ENCODE peak calls at places on chromosome 19, in five cellular contexts. One of them, this sample, is unnamed.

GRCh38 chr19:17052439-17052838 is 22.8 kb downstream of the HAUS8 start:
- DNase-seq in cerebellar nuclear complex: no peak
- DNase-seq in effector CD4-positive, alpha-beta T cell: no peak
- DNase-seq in NCI-H1436 treated with DMSO at 0.1 percent for 48 hours: no peak
- DNase-seq in NCI-H1092: no peak
- DNase-seq in this sample: no peak

GRCh38 chr19:10167459-10167858 is 27.3 kb downstream of the DNMT1 start:
- DNase-seq in NCI-H1092: no peak
- DNase-seq in effector CD4-positive, alpha-beta T cell: no peak
- DNase-seq in cerebellar nuclear complex: no peak
- DNase-seq in NCI-H1436 treated with DMSO at 0.1 percent for 48 hours: no peak
- DNase-seq in this sample: no peak

GRCh38 chr19:21439372-21439771 is 42.4 kb downstream of the ZNF493 start:
- DNase-seq in effector CD4-positive, alpha-beta T cell: no peak
- DNase-seq in NCI-H1092: no peak
- DNase-seq in NCI-H1436 treated with DMSO at 0.1 percent for 48 hours: no peak
- DNase-seq in cerebellar nuclear complex: no peak
- DNase-seq in this sample: no peak

GRCh38 chr19:10780368-10780767 is 55.6 kb downstream of the TMED1 start:
- DNase-seq in NCI-H1436 treated with DMSO at 0.1 percent for 48 hours: no peak
- DNase-seq in cerebellar nuclear complex: no peak
- DNase-seq in NCI-H1092: no peak
- DNase-seq in effector CD4-positive, alpha-beta T cell: no peak
- DNase-seq in this sample: no peak

GRCh38 chr19:58003153-58003828 is 671 bp upstream of the ZNF606 start:
- DNase-seq in effector CD4-positive, alpha-beta T cell: no peak
- DNase-seq in NCI-H1092: no peak
- DNase-seq in NCI-H1436 treated with DMSO at 0.1 percent for 48 hours: no peak
- DNase-seq in cerebellar nuclear complex: no peak
- DNase-seq in this sample: no peak

GRCh38 chr19:44891016-44891882 is at the start of gene TOMM40:
- DNase-seq in cerebellar nuclear complex: peak
- DNase-seq in effector CD4-positive, alpha-beta T cell: no peak
- DNase-seq in NCI-H1436 treated with DMSO at 0.1 percent for 48 hours: peak
- DNase-seq in NCI-H1092: peak
- DNase-seq in this sample: no peak

GRCh38 chr19:44476559-44477408 is 23.5 kb downstream of the ZNF180 start:
- DNase-seq in NCI-H1436 treated with DMSO at 0.1 percent for 48 hours: no peak
- DNase-seq in effector CD4-positive, alpha-beta T cell: no peak
- DNase-seq in NCI-H1092: no peak
- DNase-seq in cerebellar nuclear complex: no peak
- DNase-seq in this sample: no peak

GRCh38 chr19:41386442-41386841 is 10.1 kb downstream of the TMEM91 start:
- DNase-seq in cerebellar nuclear complex: no peak
- DNase-seq in effector CD4-positive, alpha-beta T cell: no peak
- DNase-seq in NCI-H1436 treated with DMSO at 0.1 percent for 48 hours: no peak
- DNase-seq in NCI-H1092: no peak
- DNase-seq in this sample: no peak

GRCh38 chr19:48966541-48967345 is 1.6 kb downstream of the FTL start:
- DNase-seq in NCI-H1092: no peak
- DNase-seq in cerebellar nuclear complex: no peak
- DNase-seq in NCI-H1436 treated with DMSO at 0.1 percent for 48 hours: no peak
- DNase-seq in effector CD4-positive, alpha-beta T cell: no peak
- DNase-seq in this sample: no peak

GRCh38 chr19:40418040-40418439 is 4.9 kb upstream of the PRX start:
- DNase-seq in effector CD4-positive, alpha-beta T cell: no peak
- DNase-seq in cerebellar nuclear complex: no peak
- DNase-seq in NCI-H1436 treated with DMSO at 0.1 percent for 48 hours: no peak
- DNase-seq in NCI-H1092: no peak
- DNase-seq in this sample: no peak

GRCh38 chr19:4802711-4803110 is 11.2 kb downstream of the FEM1A start:
- DNase-seq in NCI-H1092: no peak
- DNase-seq in NCI-H1436 treated with DMSO at 0.1 percent for 48 hours: no peak
- DNase-seq in effector CD4-positive, alpha-beta T cell: no peak
- DNase-seq in cerebellar nuclear complex: no peak
- DNase-seq in this sample: no peak

GRCh38 chr19:13689050-13689449 is 75.3 kb upstream of the MRI1 start:
- DNase-seq in effector CD4-positive, alpha-beta T cell: no peak
- DNase-seq in cerebellar nuclear complex: no peak
- DNase-seq in NCI-H1092: no peak
- DNase-seq in NCI-H1436 treated with DMSO at 0.1 percent for 48 hours: no peak
- DNase-seq in this sample: no peak

GRCh38 chr19:37127999-37128820 is 44.3 kb downstream of the ZNF585A start:
- DNase-seq in NCI-H1436 treated with DMSO at 0.1 percent for 48 hours: no peak
- DNase-seq in effector CD4-positive, alpha-beta T cell: no peak
- DNase-seq in cerebellar nuclear complex: no peak
- DNase-seq in NCI-H1092: no peak
- DNase-seq in this sample: no peak

GRCh38 chr19:48292798-48293197 is 22.9 kb downstream of the ZNF114 start:
- DNase-seq in NCI-H1092: no peak
- DNase-seq in effector CD4-positive, alpha-beta T cell: no peak
- DNase-seq in cerebellar nuclear complex: no peak
- DNase-seq in NCI-H1436 treated with DMSO at 0.1 percent for 48 hours: no peak
- DNase-seq in this sample: no peak

GRCh38 chr19:19554074-19555023 is 16.3 kb downstream of the CILP2 start:
- DNase-seq in NCI-H1436 treated with DMSO at 0.1 percent for 48 hours: no peak
- DNase-seq in NCI-H1092: no peak
- DNase-seq in cerebellar nuclear complex: no peak
- DNase-seq in effector CD4-positive, alpha-beta T cell: peak
- DNase-seq in this sample: no peak

GRCh38 chr19:29084266-29084665 is 128.7 kb downstream of the UQCRFS1 start:
- DNase-seq in NCI-H1436 treated with DMSO at 0.1 percent for 48 hours: no peak
- DNase-seq in cerebellar nuclear complex: no peak
- DNase-seq in effector CD4-positive, alpha-beta T cell: no peak
- DNase-seq in NCI-H1092: no peak
- DNase-seq in this sample: no peak

GRCh38 chr19:55161571-55162322 is 4.2 kb upstream of the TNNI3 start:
- DNase-seq in cerebellar nuclear complex: no peak
- DNase-seq in NCI-H1092: no peak
- DNase-seq in effector CD4-positive, alpha-beta T cell: no peak
- DNase-seq in NCI-H1436 treated with DMSO at 0.1 percent for 48 hours: no peak
- DNase-seq in this sample: no peak

GRCh38 chr19:49129238-49129583 is 9.9 kb downstream of the PPFIA3 start:
- DNase-seq in NCI-H1092: no peak
- DNase-seq in effector CD4-positive, alpha-beta T cell: no peak
- DNase-seq in cerebellar nuclear complex: no peak
- DNase-seq in NCI-H1436 treated with DMSO at 0.1 percent for 48 hours: no peak
- DNase-seq in this sample: no peak

GRCh38 chr19:21101511-21102242 is 19.7 kb downstream of the ZNF714 start:
- DNase-seq in NCI-H1092: no peak
- DNase-seq in NCI-H1436 treated with DMSO at 0.1 percent for 48 hours: no peak
- DNase-seq in effector CD4-positive, alpha-beta T cell: no peak
- DNase-seq in cerebellar nuclear complex: no peak
- DNase-seq in this sample: no peak

GRCh38 chr19:13329766-13330165 is 176.5 kb downstream of the CACNA1A start:
- DNase-seq in NCI-H1436 treated with DMSO at 0.1 percent for 48 hours: no peak
- DNase-seq in effector CD4-positive, alpha-beta T cell: no peak
- DNase-seq in cerebellar nuclear complex: no peak
- DNase-seq in NCI-H1092: no peak
- DNase-seq in this sample: no peak

GRCh38 chr19:34217952-34218817 is 36.2 kb upstream of the GARRE1 start:
- DNase-seq in cerebellar nuclear complex: no peak
- DNase-seq in NCI-H1436 treated with DMSO at 0.1 percent for 48 hours: peak
- DNase-seq in effector CD4-positive, alpha-beta T cell: peak
- DNase-seq in NCI-H1092: peak
- DNase-seq in this sample: no peak

GRCh38 chr19:45815501-45816216 is 551 bp upstream of the RSPH6A start:
- DNase-seq in cerebellar nuclear complex: no peak
- DNase-seq in NCI-H1092: no peak
- DNase-seq in NCI-H1436 treated with DMSO at 0.1 percent for 48 hours: no peak
- DNase-seq in effector CD4-positive, alpha-beta T cell: no peak
- DNase-seq in this sample: no peak

GRCh38 chr19:4505570-4506448 is 12.5 kb downstream of the PLIN4 start:
- DNase-seq in effector CD4-positive, alpha-beta T cell: no peak
- DNase-seq in NCI-H1092: no peak
- DNase-seq in cerebellar nuclear complex: no peak
- DNase-seq in NCI-H1436 treated with DMSO at 0.1 percent for 48 hours: no peak
- DNase-seq in this sample: no peak

GRCh38 chr19:55303477-55303876 is 19.7 kb downstream of the BRSK1 start:
- DNase-seq in effector CD4-positive, alpha-beta T cell: no peak
- DNase-seq in NCI-H1436 treated with DMSO at 0.1 percent for 48 hours: no peak
- DNase-seq in NCI-H1092: no peak
- DNase-seq in cerebellar nuclear complex: no peak
- DNase-seq in this sample: no peak

GRCh38 chr19:41702208-41702651 is 6.2 kb upstream of the CEACAM5 start:
- DNase-seq in effector CD4-positive, alpha-beta T cell: no peak
- DNase-seq in NCI-H1436 treated with DMSO at 0.1 percent for 48 hours: no peak
- DNase-seq in cerebellar nuclear complex: no peak
- DNase-seq in NCI-H1092: no peak
- DNase-seq in this sample: no peak

GRCh38 chr19:6761053-6761676 is 6.1 kb downstream of the SH2D3A start:
- DNase-seq in cerebellar nuclear complex: no peak
- DNase-seq in NCI-H1092: no peak
- DNase-seq in effector CD4-positive, alpha-beta T cell: no peak
- DNase-seq in NCI-H1436 treated with DMSO at 0.1 percent for 48 hours: no peak
- DNase-seq in this sample: no peak

GRCh38 chr19:45097776-45098520 is 5.0 kb downstream of the PPP1R37 start:
- DNase-seq in NCI-H1436 treated with DMSO at 0.1 percent for 48 hours: no peak
- DNase-seq in NCI-H1092: no peak
- DNase-seq in effector CD4-positive, alpha-beta T cell: no peak
- DNase-seq in cerebellar nuclear complex: no peak
- DNase-seq in this sample: no peak

GRCh38 chr19:54477650-54478049 is 4.6 kb upstream of the CDC42EP5 start:
- DNase-seq in NCI-H1092: no peak
- DNase-seq in NCI-H1436 treated with DMSO at 0.1 percent for 48 hours: no peak
- DNase-seq in effector CD4-positive, alpha-beta T cell: no peak
- DNase-seq in cerebellar nuclear complex: no peak
- DNase-seq in this sample: no peak

GRCh38 chr19:7211191-7211988 is 82.8 kb downstream of the INSR start:
- DNase-seq in effector CD4-positive, alpha-beta T cell: no peak
- DNase-seq in NCI-H1092: no peak
- DNase-seq in cerebellar nuclear complex: no peak
- DNase-seq in NCI-H1436 treated with DMSO at 0.1 percent for 48 hours: no peak
- DNase-seq in this sample: no peak

GRCh38 chr19:14118165-14119051 is 846 bp upstream of the PRKACA start:
- DNase-seq in NCI-H1436 treated with DMSO at 0.1 percent for 48 hours: no peak
- DNase-seq in cerebellar nuclear complex: no peak
- DNase-seq in effector CD4-positive, alpha-beta T cell: peak
- DNase-seq in NCI-H1092: peak
- DNase-seq in this sample: no peak

GRCh38 chr19:12947702-12948596 is 2.3 kb downstream of the RAD23A start:
- DNase-seq in cerebellar nuclear complex: no peak
- DNase-seq in effector CD4-positive, alpha-beta T cell: no peak
- DNase-seq in NCI-H1092: no peak
- DNase-seq in NCI-H1436 treated with DMSO at 0.1 percent for 48 hours: no peak
- DNase-seq in this sample: no peak

GRCh38 chr19:33720691-33721682 is 75.7 kb upstream of the KCTD15 start:
- DNase-seq in NCI-H1092: no peak
- DNase-seq in effector CD4-positive, alpha-beta T cell: no peak
- DNase-seq in cerebellar nuclear complex: no peak
- DNase-seq in NCI-H1436 treated with DMSO at 0.1 percent for 48 hours: no peak
- DNase-seq in this sample: no peak

GRCh38 chr19:13208131-13208963 is 58.1 kb downstream of the IER2 start:
- DNase-seq in cerebellar nuclear complex: no peak
- DNase-seq in NCI-H1436 treated with DMSO at 0.1 percent for 48 hours: no peak
- DNase-seq in NCI-H1092: no peak
- DNase-seq in effector CD4-positive, alpha-beta T cell: peak
- DNase-seq in this sample: no peak

GRCh38 chr19:55156202-55157063 is 1.1 kb downstream of the TNNI3 start:
- DNase-seq in effector CD4-positive, alpha-beta T cell: no peak
- DNase-seq in cerebellar nuclear complex: no peak
- DNase-seq in NCI-H1436 treated with DMSO at 0.1 percent for 48 hours: peak
- DNase-seq in NCI-H1092: peak
- DNase-seq in this sample: no peak

GRCh38 chr19:14059652-14060155 is 2.2 kb downstream of the PALM3 start:
- DNase-seq in NCI-H1092: no peak
- DNase-seq in effector CD4-positive, alpha-beta T cell: no peak
- DNase-seq in cerebellar nuclear complex: no peak
- DNase-seq in NCI-H1436 treated with DMSO at 0.1 percent for 48 hours: no peak
- DNase-seq in this sample: no peak

GRCh38 chr19:33316521-33317284 is 14.4 kb upstream of the CEBPA start:
- DNase-seq in cerebellar nuclear complex: no peak
- DNase-seq in NCI-H1092: no peak
- DNase-seq in NCI-H1436 treated with DMSO at 0.1 percent for 48 hours: no peak
- DNase-seq in effector CD4-positive, alpha-beta T cell: no peak
- DNase-seq in this sample: peak

GRCh38 chr19:41705393-41706174 is 2.8 kb upstream of the CEACAM5 start:
- DNase-seq in effector CD4-positive, alpha-beta T cell: peak
- DNase-seq in NCI-H1092: no peak
- DNase-seq in cerebellar nuclear complex: no peak
- DNase-seq in NCI-H1436 treated with DMSO at 0.1 percent for 48 hours: no peak
- DNase-seq in this sample: peak

GRCh38 chr19:5403968-5404640 is 51.1 kb upstream of the ZNRF4 start:
- DNase-seq in effector CD4-positive, alpha-beta T cell: peak
- DNase-seq in cerebellar nuclear complex: no peak
- DNase-seq in NCI-H1436 treated with DMSO at 0.1 percent for 48 hours: no peak
- DNase-seq in NCI-H1092: no peak
- DNase-seq in this sample: peak